ENCODE peak calls at places on chromosome 4, in four cellular contexts. H is GM12878, X is WERI-Rb-1, Q is fibroblast of the aortic adventitia. N is an unnamed sample.
A peak's percentile ranks its signal among the peaks of the same experiment; 100 is the strongest.

GRCh38 chr4:110860901-110861300 is 238.0 kb upstream of the PITX2 start:
- DNase-seq in H (no peak), X (no peak), Q (no peak), N (no peak)

GRCh38 chr4:107814758-107815552 is 9.8 kb upstream of the SGMS2 start:
- DNase-seq in H (no peak), X (no peak), Q (no peak), N (no peak)

GRCh38 chr4:74543983-74544382 is 99.0 kb downstream of the AREG start:
- DNase-seq in H (no peak), X (no peak), Q (peak; percentile 87), N (no peak)

GRCh38 chr4:151772322-151772721 is 11.5 kb upstream of the GATB start:
- DNase-seq in H (no peak), X (no peak), Q (no peak), N (no peak)

GRCh38 chr4:23232987-23233386 is 540.2 kb downstream of the GBA3 start:
- DNase-seq in H (no peak), X (no peak), Q (peak; percentile 0), N (no peak)

GRCh38 chr4:8215001-8215427 is 15.9 kb downstream of the SH3TC1 start:
- DNase-seq in H (no peak), X (no peak), Q (peak; percentile 69), N (no peak)

GRCh38 chr4:82482387-82482786 is 52.0 kb downstream of the ENOPH1 start:
- DNase-seq in H (no peak), X (no peak), Q (no peak), N (no peak)

GRCh38 chr4:70505152-70505748 is 13.1 kb upstream of the AMTN start:
- DNase-seq in H (no peak), X (peak; percentile 64), Q (peak; percentile 57), N (peak; percentile 47)

GRCh38 chr4:4791299-4791798 is 68.1 kb upstream of the MSX1 start:
- DNase-seq in H (no peak), X (no peak), Q (peak; percentile 39), N (no peak)

GRCh38 chr4:78775278-78776030 is 696 bp upstream of the BMP2K start:
- DNase-seq in H (no peak), X (peak; percentile 86), Q (peak; percentile 81), N (peak; percentile 86)

GRCh38 chr4:24748023-24748422 is 47.4 kb upstream of the SOD3 start:
- DNase-seq in H (no peak), X (no peak), Q (no peak), N (no peak)

GRCh38 chr4:57501715-57502114 is 391.5 kb upstream of the IGFBP7 start:
- DNase-seq in H (no peak), X (no peak), Q (peak; percentile 20), N (no peak)

GRCh38 chr4:22416403-22416802 is 99.5 kb downstream of the ADGRA3 start:
- DNase-seq in H (no peak), X (peak; percentile 24), Q (peak; percentile 20), N (no peak)

GRCh38 chr4:113145519-113146291 is 96.3 kb downstream of the ANK2 start:
- DNase-seq in H (no peak), X (peak; percentile 44), Q (no peak), N (no peak)

GRCh38 chr4:150482581-150482980 is 99.4 kb upstream of the MAB21L2 start:
- DNase-seq in H (no peak), X (no peak), Q (no peak), N (no peak)

GRCh38 chr4:173482330-173482931 is 47.6 kb downstream of the HAND2 start:
- DNase-seq in H (no peak), X (no peak), Q (no peak), N (no peak)

GRCh38 chr4:26145212-26145611 is 175.6 kb upstream of the RBPJ start:
- DNase-seq in H (no peak), X (no peak), Q (no peak), N (no peak)

GRCh38 chr4:3660086-3660927 is 105.9 kb upstream of the ADRA2C start:
- DNase-seq in H (no peak), X (peak; percentile 75), Q (no peak), N (no peak)

GRCh38 chr4:25769251-25769650 is 93.5 kb downstream of the SEL1L3 start:
- DNase-seq in H (no peak), X (no peak), Q (peak; percentile 63), N (no peak)

GRCh38 chr4:119626420-119626819 is 2.2 kb downstream of the PDE5A start:
- DNase-seq in H (no peak), X (no peak), Q (peak; percentile 42), N (no peak)

GRCh38 chr4:92047209-92047877 is 256.4 kb upstream of the GRID2 start:
- DNase-seq in H (no peak), X (no peak), Q (peak; percentile 54), N (no peak)

GRCh38 chr4:169070071-169070894 is 60.2 kb upstream of the CBR4 start:
- DNase-seq in H (no peak), X (no peak), Q (peak; percentile 99), N (no peak)

GRCh38 chr4:7817877-7818675 is 121.6 kb downstream of the AFAP1 start:
- DNase-seq in H (no peak), X (no peak), Q (peak; percentile 63), N (no peak)

GRCh38 chr4:40121515-40121914 is 64.9 kb downstream of the N4BP2 start:
- DNase-seq in H (peak; percentile 11), X (no peak), Q (peak; percentile 66), N (no peak)

GRCh38 chr4:73776363-73776762 is 36.0 kb downstream of the CXCL8 start:
- DNase-seq in H (no peak), X (no peak), Q (peak; percentile 90), N (no peak)

GRCh38 chr4:89404530-89404929 is 96.9 kb upstream of the GPRIN3 start:
- DNase-seq in H (no peak), X (no peak), Q (no peak), N (no peak)

DNA sequence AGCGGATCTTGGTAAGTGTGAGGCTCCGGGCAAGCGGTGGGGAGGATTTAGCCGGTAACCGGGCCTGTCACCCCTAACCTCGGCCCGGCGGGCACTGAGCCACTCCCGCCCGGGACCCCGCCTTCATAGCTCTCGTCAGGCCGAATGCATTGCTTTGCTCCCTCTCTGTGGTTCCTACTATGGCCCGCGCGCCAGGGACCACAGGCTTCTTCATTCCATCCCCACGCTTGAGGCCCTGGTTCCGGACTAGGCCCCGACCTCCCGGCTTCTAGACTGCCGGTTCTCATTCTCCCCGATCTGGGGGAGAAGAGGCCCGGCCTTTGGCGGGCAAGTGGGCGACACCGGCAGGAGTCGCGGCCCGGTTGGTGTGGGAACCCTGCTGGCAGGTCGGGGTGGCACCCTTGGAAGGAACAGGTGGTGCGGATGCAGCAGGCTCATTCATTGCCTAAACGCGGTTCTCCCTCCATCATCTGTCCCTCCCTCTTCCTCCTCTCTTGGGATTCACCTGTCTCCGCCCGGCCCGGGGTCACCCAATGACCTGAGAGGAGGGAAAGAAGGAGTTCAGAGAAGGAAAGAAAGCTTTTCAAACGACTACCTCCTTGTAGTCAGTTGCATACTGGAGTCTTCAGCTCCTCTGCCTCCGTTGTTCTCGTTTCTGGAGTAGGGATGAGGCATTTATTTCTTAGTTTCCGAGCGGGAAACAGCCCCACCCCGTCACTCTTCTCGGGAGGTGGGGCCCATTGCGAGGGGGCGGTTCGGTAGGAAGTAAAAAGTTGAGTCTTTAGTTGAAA is at the start of gene NDUFC1:
- DNase-seq in H (peak; percentile 41), X (peak; percentile 73), Q (peak; percentile 45), N (peak; percentile 60)
- TF ChIP-seq CTCF in H (no peak), X (peak; percentile 40), Q (peak; percentile 34), N (no peak)

GRCh38 chr4:121054373-121054772 is 18.0 kb downstream of the NDNF start:
- DNase-seq in H (no peak), X (no peak), Q (no peak), N (no peak)

GRCh38 chr4:121053601-121054143 is 18.7 kb downstream of the NDNF start:
- DNase-seq in H (no peak), X (no peak), Q (peak; percentile 57), N (no peak)

GRCh38 chr4:121049072-121049599 is 23.2 kb downstream of the NDNF start:
- DNase-seq in H (no peak), X (no peak), Q (peak; percentile 71), N (no peak)

GRCh38 chr4:121048165-121048564 is 24.2 kb downstream of the NDNF start:
- DNase-seq in H (no peak), X (no peak), Q (no peak), N (no peak)

GRCh38 chr4:121050251-121050650 is 22.1 kb downstream of the NDNF start:
- DNase-seq in H (no peak), X (no peak), Q (peak; percentile 27), N (no peak)
- TF ChIP-seq CTCF in H (peak; percentile 12), X (peak; percentile 31), Q (peak; percentile 44), N (no peak)

GRCh38 chr4:37793562-37793961 is 32.9 kb upstream of the PGM2 start:
- DNase-seq in H (no peak), X (no peak), Q (peak; percentile 25), N (no peak)
- TF ChIP-seq CTCF in H (peak; percentile 59), X (peak; percentile 73), Q (peak; percentile 73), N (peak; percentile 18)

GRCh38 chr4:87066403-87067119 is 131.8 kb downstream of the AFF1 start:
- DNase-seq in H (no peak), X (no peak), Q (no peak), N (no peak)
- TF ChIP-seq CTCF in H (no peak), X (no peak), Q (no peak), N (no peak)

DNA sequence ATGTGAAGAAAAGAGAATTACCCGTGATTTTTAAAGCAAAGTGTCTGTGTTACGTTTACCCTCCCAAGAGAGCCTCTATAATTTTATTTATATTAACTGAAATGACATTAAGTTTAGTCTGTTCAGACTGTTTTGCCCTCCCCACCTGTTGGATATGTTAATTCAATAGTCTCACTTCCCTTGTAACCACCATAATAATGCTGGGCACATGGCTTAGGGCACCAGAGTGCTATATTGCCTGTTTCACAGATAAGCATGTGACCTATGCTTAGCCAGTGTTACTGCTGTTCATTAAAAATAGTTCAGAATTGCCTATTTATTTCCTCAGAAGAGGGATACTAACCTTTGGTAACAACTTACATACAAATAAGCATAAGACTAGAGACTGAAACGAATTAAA is 446.2 kb downstream of the FAT4 start:
- DNase-seq in H (no peak), X (no peak), Q (no peak), N (no peak)
- TF ChIP-seq CTCF in H (no peak), X (no peak), Q (no peak), N (no peak)

N was measured in GM10248.